ENCODE peak calls at places on chromosomes 2 and 18, in five cellular contexts. R is stimulated activated CD8-positive, alpha-beta memory T cell treated with anti-CD3 and anti-CD28 coated beads, Interleukin-4, amount 100 ng/mL, for 1 hour; Z is stimulated activated CD4-positive, alpha-beta T cell treated with anti-CD3 and anti-CD28 coated beads, Interleukin-1b, Interleukin-23, amount 100 ng/mL, for 1 hour; U is fibroblast of mammary gland; N is astrocyte. J is an unnamed sample.

GRCh38 chr18:78364123-78364522 is 615.5 kb upstream of the SALL3 start:
- DNase-seq in R (no peak), Z (no peak), U (no peak), N (no peak), J (no peak)

GRCh38 chr2:152012697-152013096 is 86.1 kb downstream of the CACNB4 start:
- DNase-seq in R (no peak), Z (no peak), U (peak), N (peak), J (no peak)

GRCh38 chr2:100948965-100949364 is 53.1 kb upstream of the RPL31 start:
- DNase-seq in R (no peak), Z (no peak), U (no peak), N (no peak), J (no peak)

GRCh38 chr18:52570975-52571374 is 231.0 kb downstream of the DCC start:
- DNase-seq in R (no peak), Z (no peak), U (no peak), N (peak), J (no peak)

GRCh38 chr2:119849838-119850565 is 90.3 kb downstream of the PTPN4 start:
- DNase-seq in R (no peak), Z (no peak), U (no peak), N (no peak), J (no peak)

GRCh38 chr2:197142074-197142473 is 168.5 kb downstream of the ANKRD44 start:
- DNase-seq in R (no peak), Z (no peak), U (no peak), N (no peak), J (no peak)

GRCh38 chr2:72062336-72062735 is 85.3 kb downstream of the CYP26B1 start:
- DNase-seq in R (no peak), Z (no peak), U (no peak), N (peak), J (no peak)

GRCh38 chr18:77478619-77479018 is 229.0 kb downstream of the GALR1 start:
- DNase-seq in R (no peak), Z (no peak), U (peak), N (no peak), J (no peak)

GRCh38 chr2:97360202-97360601 is 229.5 kb downstream of the ANKRD36B start:
- DNase-seq in R (no peak), Z (no peak), U (no peak), N (no peak), J (no peak)

GRCh38 chr18:49597556-49597955 is 35.7 kb downstream of the LIPG start:
- DNase-seq in R (no peak), Z (no peak), U (no peak), N (peak), J (no peak)

GRCh38 chr2:32622570-32623310 is 5.1 kb upstream of the TTC27 start:
- DNase-seq in R (no peak), Z (no peak), U (no peak), N (no peak), J (no peak)

GRCh38 chr2:239245872-239246701 is 154.7 kb downstream of the HDAC4 start:
- DNase-seq in R (no peak), Z (no peak), U (no peak), N (peak), J (no peak)

GRCh38 chr18:227902-228301 is 39.9 kb downstream of the THOC1 start:
- DNase-seq in R (no peak), Z (no peak), U (no peak), N (no peak), J (no peak)

GRCh38 chr2:18623782-18624181 is 34.4 kb upstream of the NT5C1B start:
- DNase-seq in R (no peak), Z (no peak), U (peak), N (peak), J (no peak)

GRCh38 chr2:207926133-207927076 is 98.9 kb downstream of the PLEKHM3 start:
- DNase-seq in R (no peak), Z (no peak), U (peak), N (peak), J (no peak)

GRCh38 chr2:127398239-127398590 is 10.4 kb upstream of the MAP3K2 start:
- DNase-seq in R (no peak), Z (no peak), U (peak), N (peak), J (no peak)

GRCh38 chr2:238294046-238294392 is 5.6 kb upstream of the PER2 start:
- DNase-seq in R (no peak), Z (no peak), U (no peak), N (no peak), J (no peak)

GRCh38 chr2:24359701-24360049 is 661 bp downstream of the ITSN2 start:
- DNase-seq in R (peak), Z (peak), U (peak), N (peak), J (no peak)

GRCh38 chr18:13218376-13219011 is at the start of gene LDLRAD4:
- DNase-seq in R (no peak), Z (peak), U (no peak), N (no peak), J (no peak)

GRCh38 chr2:170974304-170974993 is 45.4 kb downstream of the GORASP2 start:
- DNase-seq in R (no peak), Z (no peak), U (peak), N (no peak), J (no peak)

GRCh38 chr2:65527451-65528240 is 95.2 kb upstream of the SPRED2 start:
- DNase-seq in R (no peak), Z (no peak), U (no peak), N (no peak), J (no peak)

GRCh38 chr2:79512442-79513401 is at the start of gene CTNNA2:
- DNase-seq in R (no peak), Z (no peak), U (peak), N (peak), J (peak)

GRCh38 chr18:50879302-50880107 is 587 bp downstream of the ME2 start:
- DNase-seq in R (peak), Z (no peak), U (peak), N (peak), J (no peak)

GRCh38 chr2:221753401-221753800 is 181.3 kb upstream of the EPHA4 start:
- DNase-seq in R (no peak), Z (no peak), U (no peak), N (no peak), J (no peak)